ENCODE peak calls at places on chromosomes 4 and X, in ten cellular contexts. Q is activated B cell treated with CpG ODN at 0.5 μM for 24 hours; O is HEK293T; A is ascending aorta; S is NCI-H774; B is stimulated activated CD8-positive, alpha-beta memory T cell treated with anti-CD3 and anti-CD28 coated beads, Interleukin-15, amount 100 ng/mL, for 4 hours; F is K562; K is NCI-H524; H is HS-27A; Y is right lobe of liver. V is an unnamed sample.
A peak's percentile ranks its signal among the peaks of the same experiment; 100 is the strongest.

GRCh38 chrX:47587091-47587891 is 5.1 kb downstream of the TIMP1 start:
- DNase-seq in B (no peak), O (no peak), K (no peak), S (no peak), A (no peak), Y (no peak), F (no peak), Q (no peak), H (no peak), V (no peak)

GRCh38 chr4:74056858-74057562 is 18.5 kb upstream of the CXCL3 start:
- DNase-seq in Q (no peak), H (peak; percentile 49), A (no peak), S (no peak), B (no peak), K (no peak), Y (no peak), F (peak; percentile 46), O (no peak), V (peak; percentile 88)

GRCh38 chr4:101229116-101229515 is 118.2 kb downstream of the PPP3CA start:
- DNase-seq in B (no peak), Y (no peak), O (no peak), Q (no peak), K (no peak), F (no peak), H (no peak), S (no peak), A (no peak), V (peak; percentile 13)

GRCh38 chr4:22969314-22969896 is 276.7 kb downstream of the GBA3 start:
- DNase-seq in B (no peak), O (no peak), Y (no peak), K (no peak), A (no peak), Q (no peak), S (no peak), F (no peak), H (peak; percentile 73), V (peak; percentile 70)

GRCh38 chrX:120120223-120120622 is 4.5 kb upstream of the RHOXF1 start:
- DNase-seq in Y (no peak), Q (no peak), F (no peak), K (no peak), S (no peak), H (peak; percentile 34), B (no peak), A (no peak), O (no peak), V (peak; percentile 16)

GRCh38 chr4:56745082-56745481 is 64.0 kb upstream of the HOPX start:
- DNase-seq in S (no peak), B (no peak), K (no peak), H (no peak), O (no peak), A (no peak), Q (no peak), Y (no peak), F (no peak), V (no peak)

GRCh38 chrX:150643271-150643670 is 49.9 kb upstream of the MTMR1 start:
- DNase-seq in A (no peak), Y (no peak), K (peak; percentile 0), F (no peak), S (no peak), O (no peak), Q (no peak), H (no peak), B (no peak), V (peak; percentile 34)

GRCh38 chr4:5784960-5785611 is 74.1 kb downstream of the EVC start:
- DNase-seq in F (no peak), K (peak; percentile 56), Y (no peak), S (no peak), H (no peak), A (no peak), Q (no peak), O (no peak), B (no peak), V (no peak)

GRCh38 chr4:14787894-14788293 is 214.4 kb upstream of the CPEB2 start:
- DNase-seq in S (no peak), Y (no peak), K (peak; percentile 56), A (no peak), O (peak; percentile 7), H (no peak), Q (no peak), F (no peak), B (no peak), V (peak; percentile 41)

GRCh38 chr4:3308691-3309090 is 15.9 kb downstream of the RGS12 start:
- DNase-seq in H (no peak), F (no peak), Q (no peak), A (no peak), K (no peak), S (peak; percentile 32), Y (peak; percentile 27), O (no peak), B (no peak), V (no peak)

GRCh38 chr4:127623755-127624087 is 9.0 kb upstream of the INTU start:
- DNase-seq in H (no peak), O (no peak), Q (no peak), A (no peak), B (no peak), S (no peak), F (no peak), K (peak; percentile 1), Y (no peak), V (peak; percentile 24)

GRCh38 chrX:13380230-13380629 is 60.4 kb upstream of the ATXN3L start:
- DNase-seq in Q (no peak), H (no peak), K (no peak), S (no peak), B (no peak), Y (no peak), F (no peak), A (no peak), O (no peak), V (peak; percentile 76)

GRCh38 chrX:24398766-24399165 is 38.3 kb downstream of the SUPT20HL1 start:
- DNase-seq in Q (no peak), K (no peak), A (no peak), S (no peak), F (no peak), O (no peak), H (no peak), B (no peak), Y (no peak), V (no peak)

GRCh38 chr4:111806331-111806730 is 338.9 kb upstream of the FAM241A start:
- DNase-seq in K (no peak), F (no peak), O (peak; percentile 59), S (no peak), Y (no peak), B (no peak), Q (no peak), H (no peak), A (no peak), V (peak; percentile 40)

GRCh38 chr4:10715696-10716095 is 31.1 kb upstream of the CLNK start:
- DNase-seq in Q (no peak), F (no peak), O (no peak), K (peak; percentile 10), B (no peak), H (no peak), A (no peak), S (no peak), Y (no peak), V (peak; percentile 13)

GRCh38 chr4:34676390-34676789 is 1567.9 kb downstream of the ARAP2 start:
- DNase-seq in S (no peak), H (no peak), A (no peak), Q (no peak), B (no peak), K (no peak), F (no peak), O (no peak), Y (no peak), V (peak; percentile 8)

V was measured in ELR.